ENCODE peak calls at places on chromosomes 16 and 17, in ten cellular contexts. O is AG20443; S is activated CD4-positive, alpha-beta T cell treated with anti-CD3 and anti-CD28 coated beads, Interleukin-2, amount 10 ng/mL, durations not matched to agents 7 days and 5 days; H is CD4-positive, alpha-beta memory T cell; P is frontal cortex; W is T-cell; Y is breast epithelium; U is amniotic stem cell; L is effector CD8-positive, alpha-beta T cell; T is posterior cingulate gyrus. N is an unnamed sample.
A peak's percentile ranks its signal among the peaks of the same experiment; 100 is the strongest.

GRCh38 chr16:2595376-2596200 is 57.8 kb downstream of the PDPK1 start:
- DNase-seq in S (peak; percentile 4), Y (peak; percentile 43), O (no peak), L (no peak), U (no peak), T (peak; percentile 59), H (no peak), W (no peak), P (no peak), N (no peak)

GRCh38 chr17:67689534-67690177 is 28.1 kb upstream of the NOL11 start:
- DNase-seq in P (peak; percentile 23), U (peak; percentile 51), Y (no peak), H (peak; percentile 60), W (peak; percentile 2), T (no peak), O (peak; percentile 80), S (peak; percentile 74), L (peak; percentile 21), N (peak; percentile 74)

GRCh38 chr17:56173958-56174357 is 20.7 kb downstream of the ANKFN1 start:
- DNase-seq in S (no peak), L (no peak), H (no peak), Y (no peak), W (no peak), U (no peak), P (no peak), O (peak; percentile 22), T (peak; percentile 70), N (no peak)

GRCh38 chr17:8435245-8436168 is at the start of gene NDEL1:
- DNase-seq in O (peak; percentile 100), T (peak; percentile 100), P (peak; percentile 99), Y (peak; percentile 99), W (peak; percentile 98), S (peak; percentile 99), L (peak; percentile 98), U (peak; percentile 96), H (peak; percentile 99), N (peak; percentile 98)

GRCh38 chr17:77404812-77405581 is 264.2 kb downstream of the SEC14L1 start:
- DNase-seq in Y (no peak), S (peak; percentile 90), H (peak; percentile 82), O (peak; percentile 83), T (no peak), W (peak; percentile 75), P (no peak), L (peak; percentile 51), U (no peak), N (no peak)

GRCh38 chr16:71746442-71747046 is 22.0 kb upstream of the PHLPP2 start:
- DNase-seq in H (peak; percentile 37), L (no peak), W (no peak), T (no peak), Y (no peak), U (no peak), O (peak; percentile 55), S (peak; percentile 44), P (no peak), N (peak; percentile 28)

GRCh38 chr16:56635441-56635967 is 3.0 kb upstream of the MT1A start:
- DNase-seq in T (no peak), W (no peak), H (no peak), S (no peak), P (no peak), Y (no peak), U (no peak), O (no peak), L (no peak), N (no peak)

GRCh38 chr17:38591759-38592241 is 14.0 kb downstream of the SRCIN1 start:
- DNase-seq in U (no peak), P (no peak), T (peak; percentile 91), Y (no peak), H (peak; percentile 36), L (no peak), S (peak; percentile 40), W (no peak), O (peak; percentile 46), N (no peak)

GRCh38 chr16:29025218-29025617 is 40.4 kb downstream of the LAT start:
- DNase-seq in O (no peak), T (no peak), H (no peak), S (peak; percentile 32), W (no peak), P (no peak), U (no peak), L (no peak), Y (no peak), N (no peak)

N was measured in SK-N-DZ.